ENCODE peak calls at places on chromosomes 11 and 22, in five cellular contexts. I, G, O, W and M are unnamed samples.

GRCh38 chr22:37235897-37236607 is 8.0 kb downstream of the RAC2 start:
- DNase-seq in O (no peak), G (no peak), W (no peak), I (no peak), M (no peak)

GRCh38 chr11:13423372-13423771 is 39.6 kb downstream of the BTBD10 start:
- DNase-seq in W (no peak), I (no peak), G (no peak), O (peak; percentile 37), M (no peak)

GRCh38 chr11:59779487-59779886 is 24.3 kb downstream of the STX3 start:
- DNase-seq in W (no peak), I (no peak), G (no peak), O (no peak), M (no peak)

GRCh38 chr11:17508306-17508705 is 31.7 kb upstream of the ABCC8 start:
- DNase-seq in O (peak; percentile 14), W (no peak), I (no peak), G (no peak), M (no peak)

GRCh38 chr11:113398669-113399430 is 11.3 kb downstream of the ANKK1 start:
- DNase-seq in O (no peak), I (no peak), W (no peak), G (no peak), M (no peak)

GRCh38 chr11:67353317-67354313 is at the start of gene POLD4:
- DNase-seq in W (peak; percentile 96), G (peak; percentile 97), I (peak; percentile 99), O (peak; percentile 96), M (peak; percentile 98)

GRCh38 chr11:68498313-68498712 is 37.8 kb downstream of the PPP6R3 start:
- DNase-seq in O (no peak), I (no peak), G (no peak), W (no peak), M (no peak)

GRCh38 chr11:100855466-100856067 is 168.5 kb downstream of the ARHGAP42 start:
- DNase-seq in O (peak; percentile 84), W (peak; percentile 10), G (peak; percentile 74), I (no peak), M (no peak)

GRCh38 chr22:39469681-39470461 is 13.1 kb downstream of the MGAT3 start:
- DNase-seq in I (no peak), W (no peak), O (no peak), G (no peak), M (no peak)

GRCh38 chr11:69443138-69443967 is 38.1 kb upstream of the LINC01488 start:
- DNase-seq in I (peak; percentile 89), G (peak; percentile 96), W (peak; percentile 97), O (peak; percentile 92), M (peak; percentile 78)

GRCh38 chr11:120121336-120121735 is 16.6 kb downstream of the TRIM29 start:
- DNase-seq in O (no peak), W (no peak), I (no peak), G (no peak), M (no peak)

GRCh38 chr22:25582946-25583345 is 18.5 kb downstream of the GRK3 start:
- DNase-seq in O (no peak), W (no peak), G (no peak), I (no peak), M (no peak)

GRCh38 chr11:70695086-70695960 is 297.0 kb downstream of the CTTN start:
- DNase-seq in I (no peak), G (no peak), W (no peak), O (no peak), M (no peak)

GRCh38 chr22:23183107-23183698 is 2.9 kb downstream of the BCR start:
- DNase-seq in I (peak; percentile 86), O (peak; percentile 76), G (peak; percentile 76), W (no peak), M (peak; percentile 70)

GRCh38 chr11:86678823-86679222 is 6.4 kb upstream of the ME3 start:
- DNase-seq in I (no peak), G (peak; percentile 71), W (no peak), O (peak; percentile 66), M (no peak)

GRCh38 chr22:30829901-30830550 is 135.4 kb downstream of the OSBP2 start:
- DNase-seq in I (no peak), G (peak; percentile 87), W (no peak), O (peak; percentile 75), M (no peak)

GRCh38 chr22:30305519-30305905 is 16.2 kb upstream of the CASTOR1 start:
- DNase-seq in W (peak; percentile 63), I (no peak), O (peak; percentile 56), G (no peak), M (peak; percentile 24)

GRCh38 chr22:39991164-39991860 is 3.4 kb upstream of the FAM83F start:
- DNase-seq in I (no peak), W (no peak), O (no peak), G (no peak), M (no peak)

GRCh38 chr22:30947821-30948454 is 20.6 kb downstream of the MORC2 start:
- DNase-seq in G (peak; percentile 64), I (no peak), O (peak; percentile 85), W (peak; percentile 28), M (no peak)

GRCh38 chr11:27239305-27239942 is 123.6 kb downstream of the CCDC34 start:
- DNase-seq in W (no peak), G (peak; percentile 57), I (no peak), O (no peak), M (no peak)

GRCh38 chr11:74388678-74389327 is 9.4 kb downstream of the PGM2L1 start:
- DNase-seq in G (peak; percentile 57), O (peak; percentile 74), I (no peak), W (peak; percentile 60), M (peak; percentile 62)

GRCh38 chr11:93031386-93031785 is 61.9 kb downstream of the MTNR1B start:
- DNase-seq in O (peak; percentile 98), W (no peak), I (no peak), G (peak; percentile 95), M (no peak)

DNA sequence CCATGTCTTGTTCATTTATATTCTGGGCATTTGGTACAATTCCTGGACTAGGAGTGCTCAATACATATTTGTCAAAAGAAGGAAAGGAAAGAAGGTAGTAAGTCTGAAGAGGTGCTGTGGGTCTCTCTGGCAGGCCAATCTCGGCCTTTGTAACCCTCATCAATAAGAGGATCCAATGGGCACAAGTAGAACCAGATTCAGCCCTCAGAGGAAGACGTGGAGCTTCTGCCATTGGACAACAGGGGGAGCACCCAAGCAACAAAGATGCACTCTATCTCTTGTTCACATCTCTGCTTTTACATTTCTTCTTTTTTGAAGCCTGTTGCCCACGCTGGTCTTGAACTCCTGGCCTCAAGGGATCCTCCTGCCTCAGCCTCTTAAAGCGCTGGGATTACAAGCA is 2.2 kb upstream of the VPS11 start:
- DNase-seq in G (peak; percentile 35), O (peak; percentile 62), I (peak; percentile 32), W (peak; percentile 58), M (no peak)
- TF ChIP-seq CTCF in G (peak; percentile 63), O (peak; percentile 75), I (peak; percentile 20), W (peak; percentile 68), M (no peak)

GRCh38 chr11:106585061-106585460 is 433.2 kb downstream of the GUCY1A2 start:
- DNase-seq in W (no peak), G (peak; percentile 32), O (peak; percentile 79), I (no peak), M (peak; percentile 11)
- TF ChIP-seq CTCF in W (peak; percentile 24), G (peak; percentile 44), O (peak; percentile 81), I (peak; percentile 27), M (no peak)

DNA sequence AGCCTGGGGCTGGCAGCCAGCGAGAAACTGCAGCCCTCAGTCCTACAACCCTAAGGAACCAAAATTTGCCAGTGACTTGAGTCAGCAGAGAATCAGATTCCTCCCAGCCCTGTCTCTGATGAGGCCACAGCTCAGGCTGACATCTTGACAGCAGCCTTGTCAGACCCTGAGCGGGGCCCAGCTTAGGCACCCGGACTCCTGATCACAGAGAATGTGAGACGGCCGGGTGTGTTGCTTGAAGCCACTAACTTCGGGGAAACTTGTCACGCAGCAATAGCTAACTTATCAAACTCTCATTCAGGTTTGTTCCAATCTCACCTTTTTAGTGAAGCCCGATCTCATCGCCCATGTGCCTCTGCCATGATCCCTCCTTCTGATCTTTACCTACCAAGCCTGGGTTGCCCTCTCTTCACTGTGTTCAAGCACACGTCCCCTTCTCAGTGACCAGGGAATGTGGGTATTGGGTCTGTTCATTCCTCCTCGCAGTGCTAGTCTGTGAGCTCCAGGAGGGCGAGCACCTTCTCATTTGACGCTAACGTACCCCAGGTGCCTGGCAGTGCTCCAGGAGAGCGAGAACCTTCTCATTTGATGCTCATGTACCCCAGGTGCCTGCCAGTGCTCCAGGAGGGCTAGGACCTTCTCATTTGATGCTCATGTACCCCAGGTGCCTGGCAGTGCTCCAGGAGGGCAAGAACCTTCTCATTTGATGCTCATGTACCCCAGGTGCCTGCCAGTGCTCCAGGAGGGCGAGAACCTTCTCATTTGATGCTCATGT is 280.7 kb downstream of the BRD1 start:
- DNase-seq in G (no peak), W (no peak), I (peak; percentile 1), O (no peak), M (no peak)
- TF ChIP-seq CTCF in G (no peak), W (no peak), I (no peak), O (no peak), M (no peak)

GRCh38 chr11:57182896-57183295 is 1.1 kb downstream of the LRRC55 start:
- DNase-seq in W (no peak), O (no peak), I (no peak), G (no peak), M (no peak)
- TF ChIP-seq CTCF in W (no peak), O (no peak), I (no peak), G (no peak), M (no peak)

GRCh38 chr11:102323542-102324261 is 6.4 kb downstream of the BIRC3 start:
- DNase-seq in G (peak; percentile 67), O (peak; percentile 85), I (no peak), W (no peak), M (no peak)

GRCh38 chr11:102328748-102329147 is 11.5 kb downstream of the BIRC3 start:
- DNase-seq in G (no peak), O (no peak), W (no peak), I (no peak), M (no peak)

GRCh38 chr11:102322560-102322959 is 5.3 kb downstream of the BIRC3 start:
- DNase-seq in I (no peak), O (no peak), G (no peak), W (no peak), M (no peak)

GRCh38 chr11:102320679-102321078 is 3.4 kb downstream of the BIRC3 start:
- DNase-seq in I (no peak), G (no peak), O (peak; percentile 38), W (no peak), M (no peak)

DNA sequence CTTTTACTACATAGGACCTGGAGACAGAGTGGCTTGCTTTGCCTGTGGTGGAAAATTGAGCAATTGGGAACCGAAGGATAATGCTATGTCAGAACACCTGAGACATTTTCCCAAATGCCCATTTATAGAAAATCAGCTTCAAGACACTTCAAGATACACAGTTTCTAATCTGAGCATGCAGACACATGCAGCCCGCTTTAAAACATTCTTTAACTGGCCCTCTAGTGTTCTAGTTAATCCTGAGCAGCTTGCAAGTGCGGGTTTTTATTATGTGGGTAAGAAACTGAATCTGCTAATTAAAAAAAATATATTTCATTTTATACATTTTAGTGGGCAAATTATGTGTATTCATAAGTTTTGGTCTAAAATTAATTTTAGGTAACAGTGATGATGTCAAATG is 7.8 kb downstream of the BIRC3 start:
- DNase-seq in G (no peak), W (no peak), O (no peak), I (no peak), M (no peak)
- TF ChIP-seq CTCF in G (no peak), W (no peak), O (no peak), I (no peak), M (no peak)